ENCODE peak calls at places on chromosomes 12 and 14, in four cellular contexts. One of them, this sample, is unnamed.

GRCh38 chr12:123714302-123714627 is 2.1 kb downstream of the ATP6V0A2 start:
- DNase-seq in cardiac fibroblast: no peak
- DNase-seq in fibroblast of villous mesenchyme: no peak
- DNase-seq in AG09309: no peak
- DNase-seq in this sample: no peak

GRCh38 chr12:69019910-69020309 is 86.9 kb upstream of the CPM start:
- DNase-seq in cardiac fibroblast: no peak
- DNase-seq in fibroblast of villous mesenchyme: no peak
- DNase-seq in AG09309: no peak
- DNase-seq in this sample: no peak

GRCh38 chr12:2374092-2374740 is 321.4 kb downstream of the CACNA1C start:
- DNase-seq in cardiac fibroblast: no peak
- DNase-seq in fibroblast of villous mesenchyme: no peak
- DNase-seq in AG09309: no peak
- DNase-seq in this sample: no peak

GRCh38 chr12:24455811-24456210 is 493.1 kb downstream of the BCAT1 start:
- DNase-seq in cardiac fibroblast: no peak
- DNase-seq in fibroblast of villous mesenchyme: no peak
- DNase-seq in AG09309: no peak
- DNase-seq in this sample: no peak

GRCh38 chr14:89849931-89850330 is 104.6 kb downstream of the EFCAB11 start:
- DNase-seq in cardiac fibroblast: peak; percentile 46
- DNase-seq in fibroblast of villous mesenchyme: peak; percentile 27
- DNase-seq in AG09309: no peak
- DNase-seq in this sample: no peak

GRCh38 chr14:25570483-25570882 is 520.5 kb upstream of the STXBP6 start:
- DNase-seq in cardiac fibroblast: no peak
- DNase-seq in fibroblast of villous mesenchyme: no peak
- DNase-seq in AG09309: no peak
- DNase-seq in this sample: no peak

GRCh38 chr14:90381999-90382451 is 14.8 kb upstream of the CALM1 start:
- DNase-seq in cardiac fibroblast: peak; percentile 26
- DNase-seq in fibroblast of villous mesenchyme: no peak
- DNase-seq in AG09309: no peak
- DNase-seq in this sample: peak; percentile 82

GRCh38 chr12:132345555-132346200 is 16.3 kb upstream of the GALNT9 start:
- DNase-seq in cardiac fibroblast: no peak
- DNase-seq in fibroblast of villous mesenchyme: no peak
- DNase-seq in AG09309: no peak
- DNase-seq in this sample: no peak

GRCh38 chr12:30485230-30485890 is 210.3 kb downstream of the IPO8 start:
- DNase-seq in cardiac fibroblast: no peak
- DNase-seq in fibroblast of villous mesenchyme: no peak
- DNase-seq in AG09309: no peak
- DNase-seq in this sample: no peak

GRCh38 chr12:52415870-52416750 is 10.0 kb upstream of the KRT82 start:
- DNase-seq in cardiac fibroblast: peak; percentile 92
- DNase-seq in fibroblast of villous mesenchyme: peak; percentile 88
- DNase-seq in AG09309: peak; percentile 55
- DNase-seq in this sample: no peak

GRCh38 chr12:83826112-83826511 is 1086.5 kb downstream of the SLC6A15 start:
- DNase-seq in cardiac fibroblast: peak; percentile 45
- DNase-seq in fibroblast of villous mesenchyme: peak; percentile 28
- DNase-seq in AG09309: no peak
- DNase-seq in this sample: peak; percentile 31

GRCh38 chr14:100546051-100546443 is 41.2 kb downstream of the BEGAIN start:
- DNase-seq in cardiac fibroblast: peak; percentile 19
- DNase-seq in fibroblast of villous mesenchyme: no peak
- DNase-seq in AG09309: no peak
- DNase-seq in this sample: no peak

GRCh38 chr12:2013111-2013510 is 8.9 kb upstream of the DCP1B start:
- DNase-seq in cardiac fibroblast: no peak
- DNase-seq in fibroblast of villous mesenchyme: no peak
- DNase-seq in AG09309: no peak
- DNase-seq in this sample: no peak

GRCh38 chr14:67571991-67572323 is 28.1 kb downstream of the PIGH start:
- DNase-seq in cardiac fibroblast: no peak
- DNase-seq in fibroblast of villous mesenchyme: no peak
- DNase-seq in AG09309: no peak
- DNase-seq in this sample: no peak

GRCh38 chr12:68406134-68406576 is 74.0 kb upstream of the MDM1 start:
- DNase-seq in cardiac fibroblast: peak; percentile 99
- DNase-seq in fibroblast of villous mesenchyme: peak; percentile 88
- DNase-seq in AG09309: peak; percentile 70
- DNase-seq in this sample: peak; percentile 41

GRCh38 chr12:108135627-108136026 is 6.5 kb downstream of the WSCD2 start:
- DNase-seq in cardiac fibroblast: no peak
- DNase-seq in fibroblast of villous mesenchyme: no peak
- DNase-seq in AG09309: no peak
- DNase-seq in this sample: no peak

GRCh38 chr12:57553343-57554202 is 3.7 kb downstream of the KIF5A start:
- DNase-seq in cardiac fibroblast: no peak
- DNase-seq in fibroblast of villous mesenchyme: no peak
- DNase-seq in AG09309: no peak
- DNase-seq in this sample: no peak

GRCh38 chr14:105118646-105119409 is 49.7 kb downstream of the JAG2 start:
- DNase-seq in cardiac fibroblast: no peak
- DNase-seq in fibroblast of villous mesenchyme: no peak
- DNase-seq in AG09309: no peak
- DNase-seq in this sample: no peak

GRCh38 chr12:84772281-84772680 is 140.3 kb downstream of the SLC6A15 start:
- DNase-seq in cardiac fibroblast: no peak
- DNase-seq in fibroblast of villous mesenchyme: no peak
- DNase-seq in AG09309: peak; percentile 11
- DNase-seq in this sample: no peak

GRCh38 chr14:104972301-104973211 is 5.6 kb downstream of the AHNAK2 start:
- DNase-seq in cardiac fibroblast: peak; percentile 44
- DNase-seq in fibroblast of villous mesenchyme: peak; percentile 70
- DNase-seq in AG09309: no peak
- DNase-seq in this sample: no peak

GRCh38 chr14:42571991-42572390 is 965.3 kb downstream of the LRFN5 start:
- DNase-seq in cardiac fibroblast: no peak
- DNase-seq in fibroblast of villous mesenchyme: no peak
- DNase-seq in AG09309: no peak
- DNase-seq in this sample: no peak

GRCh38 chr12:33438025-33438772 is 1.4 kb downstream of the SYT10 start:
- DNase-seq in cardiac fibroblast: no peak
- DNase-seq in fibroblast of villous mesenchyme: no peak
- DNase-seq in AG09309: no peak
- DNase-seq in this sample: no peak

GRCh38 chr12:91978143-91978542 is 167.5 kb downstream of the BTG1 start:
- DNase-seq in cardiac fibroblast: no peak
- DNase-seq in fibroblast of villous mesenchyme: peak; percentile 41
- DNase-seq in AG09309: no peak
- DNase-seq in this sample: no peak

GRCh38 chr12:22084852-22085251 is 38.8 kb downstream of the CMAS start:
- DNase-seq in cardiac fibroblast: no peak
- DNase-seq in fibroblast of villous mesenchyme: no peak
- DNase-seq in AG09309: no peak
- DNase-seq in this sample: no peak

GRCh38 chr12:96907681-96908163 is 665 bp downstream of the NEDD1 start:
- DNase-seq in cardiac fibroblast: peak; percentile 24
- DNase-seq in fibroblast of villous mesenchyme: peak; percentile 47
- DNase-seq in AG09309: no peak
- DNase-seq in this sample: peak; percentile 36

GRCh38 chr12:43655586-43655985 is 103.0 kb downstream of the PUS7L start:
- DNase-seq in cardiac fibroblast: peak; percentile 23
- DNase-seq in fibroblast of villous mesenchyme: peak; percentile 62
- DNase-seq in AG09309: no peak
- DNase-seq in this sample: no peak

GRCh38 chr12:124497039-124497438 is 70.4 kb downstream of the NCOR2 start:
- DNase-seq in cardiac fibroblast: peak; percentile 82
- DNase-seq in fibroblast of villous mesenchyme: peak; percentile 84
- DNase-seq in AG09309: no peak
- DNase-seq in this sample: no peak

GRCh38 chr14:50399251-50400032 is 2.8 kb upstream of the CDKL1 start:
- DNase-seq in cardiac fibroblast: peak; percentile 28
- DNase-seq in fibroblast of villous mesenchyme: peak; percentile 79
- DNase-seq in AG09309: no peak
- DNase-seq in this sample: no peak

GRCh38 chr12:27515671-27516070 is 8.3 kb upstream of the PPFIBP1 start:
- DNase-seq in cardiac fibroblast: no peak
- DNase-seq in fibroblast of villous mesenchyme: no peak
- DNase-seq in AG09309: no peak
- DNase-seq in this sample: peak; percentile 24

GRCh38 chr14:51529731-51530130 is 122.0 kb upstream of the FRMD6 start:
- DNase-seq in cardiac fibroblast: no peak
- DNase-seq in fibroblast of villous mesenchyme: no peak
- DNase-seq in AG09309: no peak
- DNase-seq in this sample: no peak

GRCh38 chr12:71441836-71442566 is 2.4 kb downstream of the LGR5 start:
- DNase-seq in cardiac fibroblast: no peak
- DNase-seq in fibroblast of villous mesenchyme: no peak
- DNase-seq in AG09309: no peak
- DNase-seq in this sample: no peak

DNA sequence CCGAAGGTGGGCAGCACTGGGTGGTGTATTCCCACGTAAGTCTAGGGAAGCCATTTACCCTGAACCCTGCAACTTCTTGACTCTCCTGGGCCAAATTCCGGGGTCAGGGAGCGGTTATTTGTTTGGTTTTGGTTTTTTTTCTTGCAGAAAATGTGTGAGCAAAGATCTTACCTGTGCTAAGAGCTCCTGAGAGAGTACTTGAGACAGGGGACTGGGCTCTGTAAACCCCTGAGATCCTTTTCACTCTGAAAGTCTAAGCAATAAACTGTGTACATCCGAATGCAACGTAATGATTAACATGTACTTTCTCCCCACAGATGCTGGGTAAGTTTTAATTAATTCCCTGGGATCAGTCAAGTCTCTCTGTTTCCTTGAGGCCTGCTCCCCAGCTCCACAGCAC is 21.5 kb downstream of the OR10P1 start:
- DNase-seq in cardiac fibroblast: no peak
- DNase-seq in fibroblast of villous mesenchyme: no peak
- DNase-seq in AG09309: no peak
- DNase-seq in this sample: no peak
- H3K4me3 ChIP-seq in cardiac fibroblast: no peak overlapping the region
- H3K4me3 ChIP-seq in fibroblast of villous mesenchyme: no peak overlapping the region
- H3K4me3 ChIP-seq in AG09309: no peak overlapping the region
- H3K4me3 ChIP-seq in this sample: no peak overlapping the region

GRCh38 chr14:59870277-59871165 is at the start of gene RTN1:
- DNase-seq in cardiac fibroblast: peak; percentile 49
- DNase-seq in fibroblast of villous mesenchyme: peak; percentile 35
- DNase-seq in AG09309: no peak
- DNase-seq in this sample: peak; percentile 51

GRCh38 chr14:59871166-59871495 is 555 bp upstream of the RTN1 start:
- DNase-seq in cardiac fibroblast: no peak
- DNase-seq in fibroblast of villous mesenchyme: no peak
- DNase-seq in AG09309: no peak
- DNase-seq in this sample: no peak

GRCh38 chr14:59868021-59868420 is 2.6 kb downstream of the RTN1 start:
- DNase-seq in cardiac fibroblast: no peak
- DNase-seq in fibroblast of villous mesenchyme: no peak
- DNase-seq in AG09309: no peak
- DNase-seq in this sample: no peak

GRCh38 chr14:59869381-59870255 is 958 bp downstream of the RTN1 start:
- DNase-seq in cardiac fibroblast: no peak
- DNase-seq in fibroblast of villous mesenchyme: no peak
- DNase-seq in AG09309: no peak
- DNase-seq in this sample: no peak
- H3K4me3 ChIP-seq in cardiac fibroblast: peak overlapping the region; percentile 48
- H3K4me3 ChIP-seq in fibroblast of villous mesenchyme: no peak overlapping the region
- H3K4me3 ChIP-seq in AG09309: peak overlapping the region; percentile 46
- H3K4me3 ChIP-seq in this sample: no peak overlapping the region

GRCh38 chr12:76259660-76260389 is 88.4 kb downstream of the BBS10 start:
- DNase-seq in cardiac fibroblast: peak; percentile 94
- DNase-seq in fibroblast of villous mesenchyme: peak; percentile 80
- DNase-seq in AG09309: peak; percentile 35
- DNase-seq in this sample: no peak
- H3K4me3 ChIP-seq in cardiac fibroblast: peak overlapping the region; percentile 60
- H3K4me3 ChIP-seq in fibroblast of villous mesenchyme: no peak overlapping the region
- H3K4me3 ChIP-seq in AG09309: no peak overlapping the region
- H3K4me3 ChIP-seq in this sample: no peak overlapping the region

GRCh38 chr12:47085815-47086252 is 6.1 kb upstream of the AMIGO2 start:
- DNase-seq in cardiac fibroblast: peak; percentile 63
- DNase-seq in fibroblast of villous mesenchyme: peak; percentile 81
- DNase-seq in AG09309: no peak
- DNase-seq in this sample: no peak
- H3K4me3 ChIP-seq in cardiac fibroblast: no peak overlapping the region
- H3K4me3 ChIP-seq in fibroblast of villous mesenchyme: no peak overlapping the region
- H3K4me3 ChIP-seq in AG09309: no peak overlapping the region
- H3K4me3 ChIP-seq in this sample: no peak overlapping the region

GRCh38 chr12:64753427-64753826 is 5.8 kb downstream of the GNS start:
- DNase-seq in cardiac fibroblast: no peak
- DNase-seq in fibroblast of villous mesenchyme: no peak
- DNase-seq in AG09309: no peak
- DNase-seq in this sample: no peak

GRCh38 chr12:64760808-64761573 is 1.8 kb upstream of the GNS start:
- DNase-seq in cardiac fibroblast: no peak
- DNase-seq in fibroblast of villous mesenchyme: no peak
- DNase-seq in AG09309: no peak
- DNase-seq in this sample: no peak

GRCh38 chr12:64759035-64759894 is at the start of gene GNS:
- DNase-seq in cardiac fibroblast: peak; percentile 97
- DNase-seq in fibroblast of villous mesenchyme: peak; percentile 94
- DNase-seq in AG09309: peak; percentile 69
- DNase-seq in this sample: peak; percentile 96

GRCh38 chr12:64756371-64756770 is 2.8 kb downstream of the GNS start:
- DNase-seq in cardiac fibroblast: no peak
- DNase-seq in fibroblast of villous mesenchyme: no peak
- DNase-seq in AG09309: no peak
- DNase-seq in this sample: no peak

DNA sequence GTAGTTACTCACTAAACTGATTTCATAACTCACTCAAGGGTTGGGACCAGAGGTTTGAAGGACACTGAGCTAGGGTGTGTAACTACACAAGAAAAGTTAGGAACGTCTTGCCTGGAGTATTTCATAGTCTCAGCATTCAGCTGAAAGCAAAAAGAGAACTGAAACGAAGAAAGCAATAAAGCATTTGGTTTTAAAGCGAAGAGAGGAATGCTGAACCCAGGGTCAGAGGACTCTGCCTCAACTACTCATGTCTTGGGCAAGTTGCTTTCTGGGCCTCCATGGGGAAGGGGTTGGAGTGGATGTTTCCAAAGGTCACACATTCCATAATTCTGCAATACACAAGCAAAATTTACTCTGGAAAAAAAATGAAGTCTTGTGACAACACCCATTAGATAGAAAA is 1.4 kb downstream of the GNS start:
- DNase-seq in cardiac fibroblast: no peak
- DNase-seq in fibroblast of villous mesenchyme: no peak
- DNase-seq in AG09309: no peak
- DNase-seq in this sample: no peak
- H3K4me3 ChIP-seq in cardiac fibroblast: no peak overlapping the region
- H3K4me3 ChIP-seq in fibroblast of villous mesenchyme: no peak overlapping the region
- H3K4me3 ChIP-seq in AG09309: no peak overlapping the region
- H3K4me3 ChIP-seq in this sample: no peak overlapping the region